ENCODE peak calls at places on chromosomes 5 and 9, in five cellular contexts. N, H, O, J and V are unnamed samples. For H3K4me1, the result is how much of the 10 kb centered on the place peaks cover.

GRCh38 chr9:16069671-16070586 is 517.1 kb downstream of the CCDC171 start:
- DNase-seq in N (no peak), H (no peak), O (no peak), J (no peak), V (no peak)

GRCh38 chr5:112077180-112077579 is 320.2 kb upstream of the NREP start:
- DNase-seq in N (no peak), H (no peak), O (no peak), J (no peak), V (no peak)

GRCh38 chr5:57753446-57753845 is 270.8 kb upstream of the ACTBL2 start:
- DNase-seq in N (no peak), H (no peak), O (no peak), J (no peak), V (no peak)

GRCh38 chr5:157740211-157740610 is 3.3 kb upstream of the LSM11 start:
- DNase-seq in N (no peak), H (no peak), O (no peak), J (no peak), V (peak)

GRCh38 chr9:133008406-133008805 is 22.4 kb upstream of the GTF3C5 start:
- DNase-seq in N (no peak), H (no peak), O (no peak), J (no peak), V (no peak)

GRCh38 chr5:34507948-34508347 is 148.2 kb upstream of the RAI14 start:
- DNase-seq in N (no peak), H (no peak), O (no peak), J (no peak), V (no peak)

GRCh38 chr5:65769539-65769938 is 47.5 kb downstream of the NLN start:
- DNase-seq in N (no peak), H (no peak), O (no peak), J (no peak), V (no peak)

GRCh38 chr5:169547508-169547907 is 36.1 kb upstream of the SPDL1 start:
- DNase-seq in N (no peak), H (no peak), O (no peak), J (no peak), V (no peak)

GRCh38 chr9:124779368-124780059 is 2.6 kb downstream of the OLFML2A start:
- DNase-seq in N (peak), H (no peak), O (peak), J (no peak), V (peak)

GRCh38 chr5:180020176-180020575 is 51.4 kb downstream of the RNF130 start:
- DNase-seq in N (no peak), H (no peak), O (no peak), J (no peak), V (no peak)

GRCh38 chr5:166503506-166503905 is 1787.9 kb upstream of the WWC1 start:
- DNase-seq in N (no peak), H (no peak), O (no peak), J (no peak), V (no peak)

GRCh38 chr5:12292610-12293204 is 388.5 kb upstream of the CTNND2 start:
- DNase-seq in N (no peak), H (no peak), O (no peak), J (no peak), V (peak)

DNA sequence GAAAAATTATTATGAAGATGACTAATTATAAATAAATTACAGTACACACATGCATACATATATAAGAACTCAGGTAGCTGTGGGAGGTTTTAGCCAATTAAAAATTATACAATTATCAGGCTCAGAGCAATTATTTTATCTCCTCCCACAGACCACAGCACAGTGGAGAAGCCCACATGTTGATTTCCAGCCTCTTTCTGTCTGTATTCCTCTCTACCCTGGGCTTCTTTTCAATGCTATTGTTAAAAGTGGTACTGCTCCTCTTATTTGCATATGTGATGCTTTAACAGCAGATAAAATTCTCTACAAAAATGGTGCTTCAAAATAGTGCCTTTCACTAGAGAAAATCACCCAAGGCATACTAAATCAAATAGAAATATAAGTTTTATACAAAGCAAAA is 218.7 kb downstream of the NFIB start:
- DNase-seq in N (no peak), H (no peak), O (no peak), J (no peak), V (no peak)
- H3K4me1 ChIP-seq in N (under half), H (under half), O (under half), J (under half), V (under half)

GRCh38 chr9:121358747-121359146 is 11.3 kb downstream of the STOM start:
- DNase-seq in N (no peak), H (no peak), O (no peak), J (no peak), V (no peak)

GRCh38 chr9:121357011-121357410 is 13.0 kb downstream of the STOM start:
- DNase-seq in N (no peak), H (no peak), O (no peak), J (no peak), V (no peak)

GRCh38 chr9:121360975-121361374 is 9.1 kb downstream of the STOM start:
- DNase-seq in N (no peak), H (no peak), O (no peak), J (no peak), V (no peak)

GRCh38 chr9:121362813-121363585 is 7.1 kb downstream of the STOM start:
- DNase-seq in N (no peak), H (no peak), O (no peak), J (no peak), V (no peak)

GRCh38 chr9:121359358-121360294 is 10.4 kb downstream of the STOM start:
- DNase-seq in N (no peak), H (no peak), O (no peak), J (no peak), V (peak)
- H3K4me1 ChIP-seq in N (under half), H (under half), O (under half), J (under half), V (under half)

DNA sequence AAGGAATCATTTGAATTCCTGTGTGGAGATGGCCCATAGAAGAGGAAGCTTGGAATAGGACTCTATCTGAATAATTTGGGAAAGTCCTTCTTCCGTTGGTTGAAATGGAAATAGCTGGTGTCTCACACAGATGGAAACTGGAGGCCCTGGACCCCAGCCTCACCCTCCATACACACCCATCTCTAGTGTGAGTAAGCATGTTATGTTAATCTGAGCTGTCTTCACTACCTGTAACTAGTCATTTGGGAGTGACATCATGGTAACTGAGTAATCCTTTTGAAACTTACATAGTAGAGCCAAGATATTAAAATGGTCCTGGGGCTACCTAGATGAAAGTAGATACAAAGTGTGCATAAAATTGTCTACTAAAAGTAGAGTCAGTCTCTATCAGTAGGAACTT is 184.4 kb downstream of the CD180 start:
- DNase-seq in N (no peak), H (no peak), O (no peak), J (no peak), V (no peak)
- H3K4me1 ChIP-seq in N (under half), H (under half), O (under half), J (under half), V (under half)

GRCh38 chr9:10009401-10009800 is 603.4 kb downstream of the PTPRD start:
- DNase-seq in N (no peak), H (no peak), O (no peak), J (no peak), V (no peak)
- H3K4me1 ChIP-seq in N (under half), H (under half), O (under half), J (under half), V (under half)

GRCh38 chr9:105307731-105308130 is 63.3 kb downstream of the SLC44A1 start:
- DNase-seq in N (no peak), H (no peak), O (no peak), J (no peak), V (no peak)

GRCh38 chr9:105306533-105307140 is 62.2 kb downstream of the SLC44A1 start:
- DNase-seq in N (no peak), H (no peak), O (no peak), J (no peak), V (no peak)

GRCh38 chr9:105302728-105303127 is 58.3 kb downstream of the SLC44A1 start:
- DNase-seq in N (no peak), H (no peak), O (no peak), J (no peak), V (no peak)

GRCh38 chr9:105308448-105309412 is 64.3 kb downstream of the SLC44A1 start:
- DNase-seq in N (no peak), H (no peak), O (no peak), J (no peak), V (no peak)

GRCh38 chr9:105305834-105306233 is 61.4 kb downstream of the SLC44A1 start:
- DNase-seq in N (no peak), H (no peak), O (no peak), J (no peak), V (no peak)
- H3K4me1 ChIP-seq in N (under half), H (under half), O (under half), J (under half), V (under half)

GRCh38 chr9:126393876-126394275 is 67.2 kb downstream of the MVB12B start:
- DNase-seq in N (no peak), H (no peak), O (no peak), J (no peak), V (no peak)
- H3K4me1 ChIP-seq in N (under half), H (under half), O (under half), J (under half), V (under half)

GRCh38 chr5:151107084-151107483 is 26.2 kb upstream of the TNIP1 start:
- DNase-seq in N (no peak), H (no peak), O (no peak), J (no peak), V (no peak)

GRCh38 chr5:151106509-151106908 is 25.7 kb upstream of the TNIP1 start:
- DNase-seq in N (no peak), H (no peak), O (no peak), J (no peak), V (no peak)

GRCh38 chr5:151104795-151105194 is 24.0 kb upstream of the TNIP1 start:
- DNase-seq in N (peak), H (no peak), O (peak), J (no peak), V (no peak)

GRCh38 chr5:151106073-151106472 is 25.2 kb upstream of the TNIP1 start:
- DNase-seq in N (no peak), H (no peak), O (no peak), J (no peak), V (no peak)

DNA sequence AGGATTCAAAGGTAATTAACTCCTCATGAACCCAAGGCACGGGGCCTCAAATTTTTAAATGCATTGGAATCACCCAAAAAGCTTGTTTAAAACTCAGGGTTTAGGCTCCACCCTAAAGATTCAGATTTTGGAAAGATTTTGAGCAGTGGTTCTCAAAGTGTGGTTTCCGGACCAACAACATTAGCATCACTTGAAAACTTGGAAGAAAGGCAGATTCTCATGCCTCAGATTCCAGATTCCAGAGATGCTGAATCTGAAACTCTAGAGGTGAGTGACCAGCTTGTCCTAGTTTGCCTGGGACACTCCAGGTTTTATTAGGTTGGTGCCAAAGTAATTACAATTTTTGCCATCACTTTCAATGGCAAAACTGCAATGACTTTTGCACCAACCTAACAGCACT is 24.7 kb upstream of the TNIP1 start:
- DNase-seq in N (no peak), H (no peak), O (no peak), J (no peak), V (no peak)
- H3K4me1 ChIP-seq in N (under half), H (under half), O (under half), J (under half), V (under half)